ENCODE peak calls at places on chromosomes 4 and X, in seven cellular contexts. H is cardiac muscle cell, Z is fibroblast of lung, G is tibial artery, A is uterus, D is astrocyte, I is heart left ventricle. K is an unnamed sample.

GRCh38 chrX:9992724-9993123 is 25.6 kb downstream of the CLDN34 start:
- DNase-seq in A (no peak), D (no peak), Z (no peak), I (no peak), G (no peak), H (no peak), K (no peak)

GRCh38 chr4:34250562-34250961 is 1993.8 kb downstream of the ARAP2 start:
- DNase-seq in A (no peak), I (no peak), Z (peak), G (no peak), D (no peak), H (peak), K (no peak)

GRCh38 chr4:112862318-112862674 is 187.2 kb upstream of the ANK2 start:
- DNase-seq in A (no peak), D (no peak), G (no peak), H (no peak), I (no peak), Z (no peak), K (no peak)

GRCh38 chrX:154014429-154015380 is 5.0 kb downstream of the IRAK1 start:
- DNase-seq in D (no peak), Z (no peak), H (no peak), A (no peak), G (no peak), I (no peak), K (no peak)

GRCh38 chr4:3483471-3483921 is 20.4 kb downstream of the DOK7 start:
- DNase-seq in I (peak), H (no peak), G (peak), D (peak), Z (no peak), A (peak), K (no peak)

GRCh38 chr4:101818362-101818761 is 27.8 kb downstream of the BANK1 start:
- DNase-seq in Z (no peak), I (no peak), G (no peak), H (peak), D (peak), A (no peak), K (no peak)

GRCh38 chrX:40012800-40013682 is 84.7 kb downstream of the BCOR start:
- DNase-seq in G (peak), I (peak), A (peak), D (peak), Z (peak), H (peak), K (peak)

GRCh38 chrX:122625821-122626220 is 558.3 kb upstream of the GRIA3 start:
- DNase-seq in D (peak), Z (peak), I (no peak), H (no peak), G (no peak), A (no peak), K (no peak)

GRCh38 chrX:38346150-38346549 is 6.3 kb upstream of the OTC start:
- DNase-seq in G (no peak), I (no peak), D (no peak), H (no peak), Z (no peak), A (no peak), K (no peak)

GRCh38 chr4:141131738-141132688 is 1.3 kb downstream of the RNF150 start:
- DNase-seq in G (no peak), I (peak), A (peak), H (no peak), D (peak), Z (peak), K (no peak)

GRCh38 chr4:25663778-25664177 is 8.1 kb downstream of the SLC34A2 start:
- DNase-seq in A (no peak), G (no peak), I (no peak), D (no peak), Z (no peak), H (peak), K (no peak)

GRCh38 chr4:147638942-147639341 is 21.7 kb downstream of the TMEM184C start:
- DNase-seq in Z (peak), G (no peak), D (peak), I (no peak), H (peak), A (no peak), K (no peak)

GRCh38 chrX:66914082-66914481 is 275.2 kb upstream of the EDA2R start:
- DNase-seq in Z (no peak), G (peak), H (no peak), A (peak), I (no peak), D (no peak), K (no peak)

GRCh38 chr4:110287130-110287529 is 88.7 kb upstream of the ELOVL6 start:
- DNase-seq in G (no peak), Z (peak), D (peak), H (peak), A (no peak), I (no peak), K (no peak)

GRCh38 chr4:139656614-139657486 is 8.8 kb upstream of the MGST2 start:
- DNase-seq in Z (peak), H (peak), G (no peak), D (peak), I (peak), A (peak), K (peak)

GRCh38 chrX:40871385-40872082 is 136.2 kb upstream of the MED14 start:
- DNase-seq in H (peak), I (no peak), D (peak), G (no peak), Z (peak), A (no peak), K (no peak)

GRCh38 chrX:130321550-130321949 is 18.2 kb upstream of the SLC25A14 start:
- DNase-seq in H (no peak), G (no peak), A (no peak), Z (no peak), I (no peak), D (no peak), K (no peak)

GRCh38 chr4:2818351-2818939 is 25.2 kb upstream of the ADD1 start:
- DNase-seq in I (no peak), G (no peak), D (no peak), A (no peak), H (no peak), Z (no peak), K (no peak)

GRCh38 chr4:94732358-94732698 is 25.4 kb upstream of the BMPR1B start:
- DNase-seq in A (no peak), H (no peak), Z (no peak), I (no peak), G (no peak), D (no peak), K (no peak)

GRCh38 chrX:147476008-147476407 is 435.7 kb upstream of the FMR1 start:
- DNase-seq in H (no peak), Z (no peak), I (no peak), G (no peak), D (no peak), A (no peak), K (no peak)

GRCh38 chrX:2401201-2401589 is 99.6 kb downstream of the DHRSX start:
- DNase-seq in G (no peak), A (no peak), I (no peak), D (peak), Z (no peak), H (peak), K (no peak)

GRCh38 chr4:183014361-183015084 is 84.5 kb upstream of the WWC2 start:
- DNase-seq in I (no peak), H (peak), A (no peak), G (no peak), Z (peak), D (no peak), K (no peak)

GRCh38 chrX:39450578-39450977 is 647.2 kb downstream of the BCOR start:
- DNase-seq in G (no peak), I (no peak), D (no peak), H (no peak), A (no peak), Z (no peak), K (no peak)

GRCh38 chrX:66022742-66023725 is 16.8 kb downstream of the VSIG4 start:
- DNase-seq in A (no peak), H (peak), G (no peak), D (no peak), Z (no peak), I (no peak), K (no peak)

DNA sequence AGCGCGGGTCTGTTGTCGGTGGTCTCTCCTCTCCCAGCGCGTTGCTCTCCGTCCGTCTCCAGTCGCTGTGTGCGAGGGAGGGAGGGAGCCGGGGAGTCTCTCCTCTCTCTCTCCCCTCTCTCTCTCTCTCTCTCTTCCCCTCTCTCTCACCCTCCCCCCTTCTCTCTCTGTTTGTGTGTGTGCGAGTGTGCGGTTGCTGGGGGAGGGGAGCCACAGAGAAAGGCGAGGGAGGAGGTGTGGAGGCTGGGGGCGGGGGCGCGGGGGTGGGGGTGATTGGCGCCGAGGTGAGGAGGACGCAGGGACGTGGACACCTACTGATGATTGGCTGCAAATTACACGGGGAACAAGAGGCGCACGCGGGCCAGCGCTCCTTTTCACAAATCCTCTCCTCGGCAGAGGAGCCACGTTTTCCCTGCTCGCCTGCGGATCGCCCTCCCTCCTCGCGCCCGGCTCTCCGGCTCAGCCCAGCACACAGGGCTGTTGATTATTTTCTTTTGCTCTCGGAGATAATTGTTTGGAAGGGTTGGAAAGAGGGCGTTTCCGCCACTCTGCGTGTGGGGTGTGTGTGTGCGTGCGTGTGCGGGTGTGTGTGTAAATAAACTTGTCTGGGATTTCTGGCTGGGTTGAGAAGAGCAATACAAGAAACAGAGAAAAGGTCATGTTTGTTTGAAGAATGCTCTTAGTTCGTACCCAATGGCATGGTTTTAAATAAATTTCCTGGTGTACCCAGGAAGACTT is at the start of gene CXXC4:
- DNase-seq in G (peak), A (peak), H (peak), D (peak), Z (peak), I (peak), K (peak)
- H3K27ac ChIP-seq in G (peak), A (peak), H (peak), D (peak), Z (no peak), I (peak), K (peak)

DNA sequence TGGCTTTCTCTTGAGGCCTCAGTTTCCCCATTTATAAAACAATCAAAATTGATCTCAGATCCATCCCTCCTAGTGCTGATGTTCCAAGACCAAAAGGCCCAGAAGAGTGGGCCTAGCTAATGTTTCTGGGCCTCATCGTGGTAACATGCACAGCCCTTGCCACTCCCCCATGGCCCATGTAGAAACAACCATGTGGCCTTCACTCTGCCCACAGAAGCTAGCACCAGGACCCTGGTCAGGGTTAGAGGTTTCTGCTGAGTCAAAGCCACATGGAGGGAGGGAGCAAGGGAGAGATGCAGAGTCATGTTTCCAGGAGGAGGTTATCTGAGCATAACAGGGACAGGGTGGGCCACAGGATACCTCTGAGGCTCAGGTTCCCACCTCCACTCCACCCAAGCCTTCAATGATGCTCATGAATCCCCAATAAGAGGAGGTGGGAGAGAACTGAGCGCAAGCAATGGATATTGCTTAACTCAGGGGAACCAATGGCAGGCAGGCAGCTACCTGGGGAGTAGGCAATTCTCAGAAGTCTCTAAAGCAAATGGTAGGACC is 16.9 kb downstream of the OTUD5 start:
- DNase-seq in G (no peak), H (no peak), D (no peak), A (no peak), Z (no peak), I (no peak), K (no peak)
- H3K27ac ChIP-seq in G (no peak), H (no peak), D (no peak), A (no peak), Z (no peak), I (no peak), K (no peak)

GRCh38 chr4:37663552-37663951 is 22.6 kb downstream of the RELL1 start:
- DNase-seq in Z (no peak), A (no peak), I (no peak), H (no peak), G (no peak), D (no peak), K (no peak)

GRCh38 chr4:37662861-37663390 is 23.2 kb downstream of the RELL1 start:
- DNase-seq in A (no peak), H (no peak), I (peak), Z (no peak), D (peak), G (no peak), K (no peak)

GRCh38 chr4:37664696-37665095 is 21.5 kb downstream of the RELL1 start:
- DNase-seq in H (no peak), G (no peak), D (no peak), A (no peak), Z (no peak), I (no peak), K (no peak)

GRCh38 chr4:37662306-37662705 is 23.9 kb downstream of the RELL1 start:
- DNase-seq in A (no peak), Z (no peak), D (no peak), H (no peak), I (no peak), G (no peak), K (no peak)

DNA sequence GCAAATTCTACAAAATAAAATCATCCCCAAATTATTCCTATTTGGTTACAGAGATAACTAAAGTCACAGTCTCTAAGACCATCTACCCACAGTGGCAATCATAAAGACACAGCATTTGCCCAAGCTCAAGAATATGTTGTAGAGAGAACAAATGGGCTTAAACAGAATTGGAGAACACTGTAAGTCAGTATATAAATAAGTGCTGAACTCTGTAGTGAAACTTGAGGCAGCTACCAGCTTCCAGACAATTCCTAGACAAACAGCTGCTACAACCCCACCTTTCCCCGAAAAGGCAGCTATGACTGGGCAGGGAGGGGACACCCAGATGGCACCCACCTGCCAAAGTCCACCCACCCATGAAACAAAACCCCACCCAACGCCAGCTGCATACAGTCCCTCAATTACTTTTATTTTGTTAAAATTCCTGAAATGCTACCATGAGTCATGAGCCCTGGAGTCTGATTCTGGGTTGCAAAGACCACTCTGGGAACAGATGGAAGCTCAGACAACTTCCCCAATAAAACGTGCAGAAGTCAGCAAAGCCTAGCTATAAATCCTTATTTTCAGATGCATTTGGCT is 24.4 kb downstream of the RELL1 start:
- DNase-seq in Z (peak), H (no peak), D (peak), I (no peak), G (no peak), A (no peak), K (no peak)
- H3K27ac ChIP-seq in Z (no peak), H (no peak), D (no peak), I (peak), G (no peak), A (no peak), K (no peak)

DNA sequence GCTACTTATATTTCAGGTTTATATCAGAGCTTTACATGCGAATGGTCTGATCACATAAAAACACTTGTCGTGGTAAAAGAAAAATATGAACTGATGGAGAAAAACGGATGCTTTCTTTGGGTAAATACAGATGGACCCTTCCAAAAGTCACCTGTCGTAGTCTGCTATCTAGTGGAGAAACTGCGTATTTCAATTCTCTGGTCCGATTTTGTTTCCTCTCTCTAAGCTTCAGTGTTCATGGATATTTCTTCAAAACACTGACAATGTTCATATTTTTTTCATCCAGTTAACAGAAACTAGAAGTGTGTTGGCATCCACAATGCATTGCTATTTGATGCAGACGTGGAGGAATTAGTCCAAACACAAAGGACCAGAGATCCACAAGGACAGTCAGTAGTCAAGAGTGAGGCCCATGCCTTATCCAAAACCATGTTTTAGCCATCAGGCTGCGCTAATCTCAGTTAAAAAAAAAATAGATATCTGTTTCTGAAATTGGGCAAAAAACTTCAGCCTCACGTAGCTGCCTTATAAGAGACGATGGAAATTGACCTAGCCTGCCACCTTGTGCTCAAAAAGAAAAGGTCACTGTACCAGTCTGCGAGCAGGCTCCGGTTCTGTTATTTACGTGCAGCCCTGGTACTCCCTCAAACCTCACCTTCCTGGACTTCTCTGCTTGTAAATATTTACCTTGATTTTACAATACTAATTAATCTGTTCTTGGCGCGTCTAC is 16.0 kb downstream of the MEPE start:
- DNase-seq in I (peak), D (peak), A (peak), G (peak), Z (peak), H (peak), K (peak)
- H3K27ac ChIP-seq in I (peak), D (no peak), A (peak), G (no peak), Z (no peak), H (no peak), K (peak)

GRCh38 chr4:151553874-151554273 is 144.9 kb downstream of the FHIP1A start:
- DNase-seq in D (no peak), G (no peak), I (no peak), Z (no peak), A (no peak), H (no peak), K (no peak)

DNA sequence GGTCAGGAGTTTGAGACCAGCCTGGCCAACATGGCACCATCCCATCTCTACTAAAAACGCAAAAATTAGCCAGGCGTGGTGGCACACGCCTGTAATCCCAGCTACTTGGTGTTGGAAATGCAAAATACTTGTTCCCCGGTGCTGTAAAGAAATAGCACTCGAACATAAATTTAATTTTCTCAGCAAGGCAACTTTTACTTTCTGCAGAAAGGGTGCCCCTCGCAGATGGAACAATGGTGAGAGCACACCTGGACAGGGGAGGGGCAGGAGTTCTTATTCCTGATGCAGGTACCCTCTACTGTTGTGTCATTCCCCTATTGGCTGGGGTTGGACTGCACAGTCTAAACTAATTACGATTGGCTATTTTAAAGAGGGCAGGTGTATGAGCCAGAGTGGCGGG is 139.7 kb downstream of the FHIP1A start:
- DNase-seq in G (no peak), Z (no peak), D (no peak), I (no peak), A (no peak), H (no peak), K (no peak)
- H3K27ac ChIP-seq in G (no peak), Z (no peak), D (no peak), I (no peak), A (no peak), H (no peak), K (no peak)

GRCh38 chr4:89837385-89837995 is 529 bp upstream of the SNCA start:
- DNase-seq in I (peak), D (peak), Z (peak), H (peak), G (no peak), A (no peak), K (peak)
- H3K27ac ChIP-seq in I (no peak), D (no peak), Z (no peak), H (peak), G (no peak), A (peak), K (peak)

DNA sequence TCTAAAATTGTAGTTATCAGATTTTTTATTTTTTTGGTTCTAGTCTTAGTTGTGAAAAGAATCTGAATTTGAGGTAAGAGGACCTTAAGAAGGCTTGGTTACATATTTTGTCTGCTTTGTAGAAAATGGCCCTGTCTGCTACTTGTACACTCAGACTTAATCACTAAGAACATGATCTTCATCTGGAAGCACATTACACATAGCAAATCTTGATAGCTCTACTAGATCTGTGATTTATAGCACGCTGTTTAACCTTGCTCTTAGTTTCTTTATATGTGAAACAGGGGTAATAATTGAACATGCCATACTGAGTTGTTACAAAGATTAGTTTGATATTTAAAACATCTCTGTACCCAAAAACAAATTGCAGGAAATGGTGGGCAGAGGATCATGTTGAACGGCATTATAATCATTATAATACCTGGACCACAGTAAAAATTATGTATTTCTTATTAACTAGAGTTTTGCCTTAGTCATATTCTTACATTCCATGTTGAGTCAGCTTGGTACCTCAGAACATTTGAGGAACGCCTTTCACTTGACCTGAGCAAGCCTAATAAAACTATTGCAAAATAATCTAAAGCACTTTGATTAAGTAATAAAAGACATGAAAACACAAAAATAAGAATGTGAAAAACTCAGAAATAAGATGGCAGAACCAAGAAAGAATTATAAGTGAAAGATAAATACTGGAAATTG is 738.0 kb upstream of the AADAT start:
- DNase-seq in H (no peak), D (no peak), Z (no peak), I (no peak), A (no peak), G (no peak), K (no peak)
- H3K27ac ChIP-seq in H (no peak), D (no peak), Z (no peak), I (no peak), A (no peak), G (no peak), K (no peak)